ENCODE peak calls at places on chromosomes 13 and 19, in five cellular contexts. G is psoas muscle; Z is heart left ventricle; R is heart right ventricle; C is CD4-positive, alpha-beta memory T cell. M is an unnamed sample.

GRCh38 chr19:30224689-30225606 is 147.2 kb upstream of the ZNF536 start:
- DNase-seq in G (no peak), Z (no peak), R (no peak), C (no peak), M (no peak)

GRCh38 chr19:46068345-46069258 is 27.8 kb upstream of the IGFL4 start:
- DNase-seq in G (no peak), Z (no peak), R (no peak), C (no peak), M (no peak)

GRCh38 chr19:53082929-53083328 is 20.3 kb downstream of the ZNF160 start:
- DNase-seq in G (no peak), Z (no peak), R (no peak), C (no peak), M (no peak)

GRCh38 chr13:106344318-106344717 is 191.1 kb downstream of the EFNB2 start:
- DNase-seq in G (no peak), Z (no peak), R (no peak), C (no peak), M (no peak)

GRCh38 chr19:6216996-6217751 is 62.6 kb downstream of the MLLT1 start:
- DNase-seq in G (peak), Z (peak), R (peak), C (peak), M (no peak)

GRCh38 chr13:19597523-19597922 is 35.9 kb upstream of the MPHOSPH8 start:
- DNase-seq in G (no peak), Z (no peak), R (no peak), C (no peak), M (no peak)

GRCh38 chr19:10625003-10625761 is at the start of gene SLC44A2:
- DNase-seq in G (peak), Z (peak), R (peak), C (no peak), M (peak)

GRCh38 chr13:106566682-106567420 is 1.1 kb downstream of the ARGLU1 start:
- DNase-seq in G (peak), Z (peak), R (peak), C (peak), M (peak)

GRCh38 chr19:10235003-10235402 is 3.9 kb upstream of the S1PR2 start:
- DNase-seq in G (no peak), Z (no peak), R (no peak), C (no peak), M (no peak)

GRCh38 chr19:47491358-47492136 is 7.5 kb upstream of the KPTN start:
- DNase-seq in G (no peak), Z (no peak), R (no peak), C (peak), M (no peak)

GRCh38 chr19:40305403-40305802 is 20.3 kb upstream of the AKT2 start:
- DNase-seq in G (peak), Z (peak), R (peak), C (peak), M (peak)

GRCh38 chr19:10835754-10836477 is at the start of gene TMED1:
- DNase-seq in G (peak), Z (peak), R (peak), C (peak), M (peak)

GRCh38 chr13:93462151-93462550 is 235.5 kb downstream of the GPC6 start:
- DNase-seq in G (no peak), Z (no peak), R (no peak), C (no peak), M (no peak)

GRCh38 chr13:20711301-20712044 is 8.0 kb downstream of the IL17D start:
- DNase-seq in G (no peak), Z (no peak), R (no peak), C (no peak), M (no peak)

GRCh38 chr19:34430738-34431625 is 2.8 kb downstream of the UBA2 start:
- DNase-seq in G (no peak), Z (no peak), R (no peak), C (peak), M (no peak)

GRCh38 chr13:75745387-75745786 is 109.3 kb downstream of the LMO7 start:
- DNase-seq in G (no peak), Z (no peak), R (no peak), C (no peak), M (no peak)

GRCh38 chr19:18274303-18274775 is at the start of gene IQCN:
- DNase-seq in G (peak), Z (no peak), R (no peak), C (peak), M (peak)

GRCh38 chr19:44557933-44558332 is 28.5 kb upstream of the CEACAM20 start:
- DNase-seq in G (no peak), Z (no peak), R (no peak), C (no peak), M (no peak)

GRCh38 chr19:18788782-18789421 is 2.2 kb downstream of the COMP start:
- DNase-seq in G (no peak), Z (no peak), R (no peak), C (no peak), M (no peak)

GRCh38 chr13:76848596-76848995 is 37.6 kb downstream of the KCTD12 start:
- DNase-seq in G (peak), Z (peak), R (no peak), C (no peak), M (peak)

GRCh38 chr19:38663957-38664502 is 16.6 kb downstream of the ACTN4 start:
- DNase-seq in G (peak), Z (peak), R (peak), C (no peak), M (peak)

GRCh38 chr19:4326837-4327251 is 11.8 kb downstream of the STAP2 start:
- DNase-seq in G (no peak), Z (no peak), R (no peak), C (peak), M (no peak)

GRCh38 chr19:8148410-8149231 is 771 bp downstream of the FBN3 start:
- DNase-seq in G (no peak), Z (no peak), R (no peak), C (no peak), M (no peak)

GRCh38 chr19:2191456-2191931 is 27.8 kb downstream of the DOT1L start:
- DNase-seq in G (no peak), Z (no peak), R (no peak), C (no peak), M (no peak)
- H3K4me3 ChIP-seq in G (no peak), Z (no peak), R (no peak), C (no peak), M (no peak)

DNA sequence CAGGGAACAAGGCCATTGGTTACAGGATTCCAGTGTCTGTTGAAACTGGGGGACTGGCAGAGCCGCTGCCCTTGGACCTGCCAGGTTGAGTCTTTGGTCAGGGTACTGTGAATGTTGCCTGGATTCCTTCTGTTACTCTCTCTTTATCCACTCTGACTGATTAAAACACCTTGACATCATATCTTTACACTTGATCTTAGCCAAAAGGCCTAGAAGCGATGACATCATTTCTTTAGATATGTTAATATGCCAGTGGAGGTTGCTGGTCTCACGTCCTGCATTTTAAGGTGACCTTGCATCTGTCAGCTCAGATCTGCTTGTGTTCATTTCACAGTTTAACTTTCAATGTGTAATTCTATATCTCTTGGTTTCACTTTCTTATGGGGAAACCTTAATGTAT is 9.2 kb downstream of the GPATCH1 start:
- DNase-seq in G (no peak), Z (no peak), R (no peak), C (no peak), M (no peak)
- H3K4me3 ChIP-seq in G (no peak), Z (no peak), R (no peak), C (no peak), M (no peak)

DNA sequence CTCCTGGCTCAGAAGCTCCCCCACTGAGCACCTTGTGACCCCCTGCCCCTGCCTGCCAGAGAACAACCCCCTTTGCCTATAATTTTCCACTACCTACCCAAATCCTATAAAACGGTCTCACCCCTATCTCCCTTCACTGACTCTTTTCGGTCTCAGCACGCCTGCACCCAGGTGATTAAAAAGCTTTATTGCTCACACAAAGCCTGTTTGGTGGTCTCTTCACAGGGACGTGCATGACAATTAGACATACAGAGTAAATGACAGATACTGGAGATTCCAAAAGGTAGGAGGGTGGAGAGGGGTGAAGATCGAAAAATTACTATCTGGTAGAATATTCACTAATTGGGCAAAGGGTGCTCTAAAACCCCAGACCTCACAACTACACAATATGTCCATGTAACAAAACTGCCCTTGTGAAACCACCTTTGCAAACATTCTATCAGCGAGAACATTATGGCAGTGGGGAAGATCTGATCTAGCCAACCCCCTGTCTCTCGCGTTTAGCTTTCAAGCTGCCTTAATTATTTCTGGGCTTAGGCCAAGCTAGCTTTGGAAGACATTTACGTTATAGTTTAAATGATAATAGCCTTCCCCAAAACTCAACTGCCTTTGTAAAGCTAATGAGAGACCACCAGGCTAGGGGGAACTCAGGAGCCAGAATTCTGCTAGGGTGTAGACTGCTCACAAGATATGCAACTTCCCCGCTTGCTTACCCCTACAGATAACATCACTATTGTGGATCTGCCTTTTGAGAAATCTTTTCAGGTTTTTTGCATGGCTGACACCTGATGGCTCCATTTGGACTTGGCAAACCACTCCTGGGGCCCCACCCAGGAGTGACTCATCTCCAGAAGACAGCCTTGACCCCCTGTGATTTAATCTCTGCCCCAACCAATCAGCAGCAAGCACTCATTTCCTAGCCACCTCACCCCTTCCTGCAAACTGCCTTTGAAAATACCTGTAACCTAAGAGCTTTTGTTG is 1534.0 kb upstream of the SPRY2 start:
- DNase-seq in G (no peak), Z (no peak), R (no peak), C (no peak), M (no peak)
- H3K4me3 ChIP-seq in G (no peak), Z (no peak), R (no peak), C (no peak), M (no peak)

GRCh38 chr19:42067315-42067888 is 2.6 kb downstream of the GRIK5 start:
- DNase-seq in G (no peak), Z (no peak), R (no peak), C (no peak), M (no peak)

GRCh38 chr19:42064432-42064831 is 5.6 kb downstream of the GRIK5 start:
- DNase-seq in G (no peak), Z (no peak), R (no peak), C (no peak), M (no peak)

GRCh38 chr19:42065511-42065910 is 4.5 kb downstream of the GRIK5 start:
- DNase-seq in G (no peak), Z (no peak), R (no peak), C (no peak), M (no peak)

GRCh38 chr19:42065051-42065450 is 5.0 kb downstream of the GRIK5 start:
- DNase-seq in G (no peak), Z (no peak), R (no peak), C (no peak), M (no peak)

DNA sequence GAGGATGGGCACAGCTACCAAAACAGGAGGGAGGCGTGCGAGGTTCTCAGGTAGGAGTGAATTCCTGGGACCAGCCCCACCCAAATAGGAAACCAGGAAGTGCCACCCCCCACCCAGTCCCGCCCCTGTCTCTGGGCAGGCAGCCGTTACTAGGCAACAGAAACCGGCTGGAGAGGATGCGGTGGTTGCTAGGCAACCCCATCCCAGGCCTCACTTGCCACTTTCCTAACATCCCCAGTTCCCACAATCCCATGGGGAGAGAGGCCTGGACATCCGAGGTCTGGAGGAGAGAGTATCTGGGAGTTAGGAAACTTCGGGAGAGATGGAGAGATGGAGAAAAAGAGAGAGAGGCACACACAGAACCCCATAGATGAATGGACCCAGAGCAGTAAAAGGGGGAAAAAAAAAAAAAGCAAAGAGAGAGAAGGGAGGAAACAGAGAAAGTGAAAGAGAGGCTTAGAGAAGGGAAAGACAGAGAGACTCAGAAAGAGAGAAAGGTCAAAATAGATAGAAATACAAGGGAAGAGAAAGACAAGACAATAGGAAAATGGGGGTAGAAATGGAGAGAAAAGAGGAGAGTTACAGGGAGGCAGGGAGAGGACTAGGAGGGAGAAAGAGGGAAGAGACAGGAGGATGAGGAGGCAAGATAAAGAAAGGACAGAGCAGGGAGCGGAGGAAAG is 3.8 kb downstream of the GRIK5 start:
- DNase-seq in G (no peak), Z (no peak), R (no peak), C (no peak), M (no peak)
- H3K4me3 ChIP-seq in G (no peak), Z (no peak), R (no peak), C (no peak), M (no peak)